ENCODE peak calls at places on chromosomes 11 and 22, in five cellular contexts. B, C, V, W and A are unnamed samples.

GRCh38 chr22:28442951-28443876 is 236.4 kb downstream of the TTC28 start:
- DNase-seq in W (peak; percentile 10), C (no peak), V (no peak), B (peak; percentile 62), A (no peak)

GRCh38 chr11:95684701-95685100 is 104.9 kb downstream of the FAM76B start:
- DNase-seq in B (no peak), V (no peak), W (no peak), C (no peak), A (no peak)

GRCh38 chr11:32400196-32400595 is 35.1 kb downstream of the WT1 start:
- DNase-seq in B (no peak), V (no peak), C (no peak), W (no peak), A (no peak)

GRCh38 chr11:117748771-117749540 is 48.1 kb downstream of the DSCAML1 start:
- DNase-seq in V (no peak), B (no peak), C (no peak), W (no peak), A (no peak)

GRCh38 chr11:27720277-27720830 is 20.1 kb upstream of the BDNF start:
- DNase-seq in W (no peak), C (no peak), B (no peak), V (peak; percentile 56), A (no peak)

GRCh38 chr11:117461396-117462182 is 133.9 kb downstream of the CEP164 start:
- DNase-seq in B (no peak), C (no peak), W (no peak), V (no peak), A (no peak)

GRCh38 chr22:42202669-42203068 is 67.8 kb downstream of the TCF20 start:
- DNase-seq in C (peak; percentile 8), V (no peak), W (no peak), B (no peak), A (no peak)

GRCh38 chr11:78514922-78515502 is 59.7 kb downstream of the NARS2 start:
- DNase-seq in B (no peak), W (no peak), V (no peak), C (no peak), A (no peak)

GRCh38 chr11:102148059-102148458 is 37.8 kb downstream of the YAP1 start:
- DNase-seq in V (no peak), W (no peak), B (no peak), C (no peak), A (no peak)

GRCh38 chr11:77266766-77267165 is 34.7 kb downstream of the GDPD4 start:
- DNase-seq in B (no peak), V (no peak), W (no peak), C (no peak), A (no peak)

GRCh38 chr11:64353101-64353738 is 5.7 kb upstream of the RPS6KA4 start:
- DNase-seq in W (no peak), C (no peak), V (no peak), B (no peak), A (peak; percentile 94)

GRCh38 chr11:78289547-78290292 is 101.0 kb downstream of the USP35 start:
- DNase-seq in V (no peak), W (no peak), C (no peak), B (no peak), A (no peak)

GRCh38 chr22:49087716-49088660 is 739.7 kb downstream of the BRD1 start:
- DNase-seq in V (no peak), B (no peak), W (no peak), C (no peak), A (no peak)

GRCh38 chr11:128039140-128040021 is 548.0 kb downstream of the ETS1 start:
- DNase-seq in W (no peak), B (peak; percentile 43), C (peak; percentile 33), V (no peak), A (no peak)

GRCh38 chr11:65434667-65435179 is 12.1 kb downstream of the NEAT1 start:
- DNase-seq in C (no peak), W (no peak), V (no peak), B (no peak), A (no peak)

GRCh38 chr11:70267405-70267950 is 3.0 kb upstream of the PPFIA1 start:
- DNase-seq in V (no peak), C (no peak), W (no peak), B (no peak), A (no peak)

GRCh38 chr22:31952094-31952401 is 7.7 kb downstream of the YWHAH start:
- DNase-seq in V (no peak), W (no peak), C (no peak), B (no peak), A (no peak)

GRCh38 chr11:61141601-61142028 is 19.6 kb downstream of the VPS37C start:
- DNase-seq in V (no peak), C (no peak), B (peak; percentile 90), W (no peak), A (peak; percentile 25)

GRCh38 chr11:1152316-1153104 is 5.2 kb upstream of the MUC5AC start:
- DNase-seq in B (peak; percentile 72), V (no peak), W (no peak), C (no peak), A (no peak)

GRCh38 chr22:37314315-37315046 is 32.2 kb downstream of the CYTH4 start:
- DNase-seq in B (no peak), V (no peak), C (no peak), W (no peak), A (no peak)

GRCh38 chr11:34204396-34205279 is 99.2 kb downstream of the NAT10 start:
- DNase-seq in V (no peak), C (no peak), B (peak; percentile 31), W (no peak), A (no peak)

GRCh38 chr11:10932976-10933375 is 75.1 kb upstream of the ZBED5 start:
- DNase-seq in C (no peak), W (no peak), V (no peak), B (no peak), A (no peak)

GRCh38 chr22:49753961-49754673 is 73.6 kb downstream of the BRD1 start:
- DNase-seq in C (no peak), W (no peak), V (no peak), B (no peak), A (no peak)

GRCh38 chr22:23223566-23224317 is 43.4 kb downstream of the BCR start:
- DNase-seq in W (no peak), B (no peak), C (no peak), V (no peak), A (no peak)

GRCh38 chr11:45590743-45591142 is 74.7 kb downstream of the CHST1 start:
- DNase-seq in V (no peak), W (no peak), B (no peak), C (no peak), A (peak; percentile 12)

GRCh38 chr11:67441731-67442401 is 1.4 kb downstream of the CORO1B start:
- DNase-seq in C (no peak), V (no peak), B (no peak), W (no peak), A (no peak)

GRCh38 chr11:134524876-134525845 is 113.1 kb upstream of the B3GAT1 start:
- DNase-seq in V (no peak), W (no peak), B (no peak), C (no peak), A (no peak)